ENCODE peak calls at places on chromosomes 1 and 21, in six cellular contexts. I is breast epithelium, J is IMR-90, N is tibial nerve, L is prostate gland, B is adrenal gland. C is an unnamed sample.

GRCh38 chr1:187415065-187415464 is 586.3 kb downstream of the PLA2G4A start:
- DNase-seq in I (no peak), J (peak; percentile 46), N (no peak), L (no peak), B (no peak), C (no peak)

GRCh38 chr21:41488080-41488479 is 19.9 kb downstream of the TMPRSS2 start:
- DNase-seq in I (no peak), J (no peak), N (no peak), L (no peak), B (no peak), C (no peak)

GRCh38 chr1:183592733-183593132 is 2.5 kb upstream of the NCF2 start:
- DNase-seq in I (no peak), J (no peak), N (no peak), L (no peak), B (no peak), C (no peak)

GRCh38 chr1:151773698-151774097 is 10.4 kb upstream of the MRPL9 start:
- DNase-seq in I (no peak), J (peak; percentile 72), N (no peak), L (no peak), B (no peak), C (no peak)

GRCh38 chr21:30990514-30991304 is 47.6 kb downstream of the KRTAP19-8 start:
- DNase-seq in I (no peak), J (no peak), N (no peak), L (no peak), B (no peak), C (no peak)

GRCh38 chr21:37670883-37671282 is 245.4 kb downstream of the KCNJ6 start:
- DNase-seq in I (no peak), J (peak; percentile 8), N (no peak), L (no peak), B (no peak), C (no peak)

GRCh38 chr1:4060850-4061249 is 160.8 kb upstream of the C1orf174 start:
- DNase-seq in I (no peak), J (no peak), N (no peak), L (no peak), B (no peak), C (no peak)

GRCh38 chr1:245571872-245572294 is 417.1 kb downstream of the KIF26B start:
- DNase-seq in I (no peak), J (no peak), N (no peak), L (no peak), B (no peak), C (no peak)

GRCh38 chr1:111733183-111733995 is 5.8 kb downstream of the INKA2 start:
- DNase-seq in I (no peak), J (peak; percentile 91), N (peak; percentile 26), L (no peak), B (no peak), C (peak; percentile 51)

GRCh38 chr1:205255941-205256780 is 28.4 kb downstream of the TMCC2 start:
- DNase-seq in I (peak; percentile 88), J (peak; percentile 80), N (peak; percentile 98), L (peak; percentile 89), B (peak; percentile 91), C (peak; percentile 91)

GRCh38 chr1:44786841-44787426 is 1.0 kb downstream of the BEST4 start:
- DNase-seq in I (no peak), J (no peak), N (no peak), L (no peak), B (no peak), C (no peak)

GRCh38 chr1:43418858-43419257 is 29.2 kb downstream of the SZT2 start:
- DNase-seq in I (no peak), J (no peak), N (no peak), L (no peak), B (no peak), C (no peak)

GRCh38 chr1:163668472-163668871 is 346.7 kb downstream of the NUF2 start:
- DNase-seq in I (no peak), J (no peak), N (no peak), L (no peak), B (no peak), C (no peak)

GRCh38 chr1:41773144-41773571 is 145.6 kb downstream of the HIVEP3 start:
- DNase-seq in I (peak; percentile 94), J (peak; percentile 80), N (peak; percentile 62), L (peak; percentile 90), B (no peak), C (no peak)

GRCh38 chr21:35350965-35351364 is 301.9 kb upstream of the RUNX1 start:
- DNase-seq in I (no peak), J (peak; percentile 41), N (no peak), L (no peak), B (no peak), C (no peak)

GRCh38 chr1:240608707-240609106 is 3.2 kb downstream of the GREM2 start:
- DNase-seq in I (no peak), J (no peak), N (no peak), L (no peak), B (no peak), C (peak; percentile 24)

GRCh38 chr1:108916788-108917187 is 40.0 kb downstream of the GPSM2 start:
- DNase-seq in I (no peak), J (no peak), N (no peak), L (no peak), B (no peak), C (no peak)

DNA sequence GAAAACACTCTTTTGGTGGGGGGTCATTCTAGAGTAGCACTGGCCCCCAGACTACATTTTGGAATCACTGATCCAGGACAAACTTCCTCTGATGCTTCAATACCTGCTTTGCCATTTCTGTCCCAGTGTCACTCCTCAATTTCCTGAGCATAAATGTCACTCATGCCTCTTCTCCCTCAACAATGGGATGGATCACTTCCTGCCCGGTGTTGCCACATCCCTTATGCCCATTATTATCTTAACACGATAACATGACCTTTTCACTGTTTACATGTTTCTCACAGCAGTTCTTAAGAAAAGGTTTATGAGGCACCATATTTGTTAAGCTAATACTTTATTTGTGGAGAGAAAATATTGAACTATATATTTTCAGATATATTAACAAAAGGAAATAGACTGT is 3.9 kb upstream of the ITLN1 start:
- DNase-seq in I (no peak), J (no peak), N (no peak), L (no peak), B (no peak), C (no peak)
- TF ChIP-seq POLR2A in I (no peak), J (no peak), N (no peak), L (no peak), B (no peak), C (no peak)

GRCh38 chr1:31772669-31773248 is 8.6 kb upstream of the ADGRB2 start:
- DNase-seq in I (no peak), J (no peak), N (no peak), L (no peak), B (no peak), C (no peak)

GRCh38 chr1:31769720-31770390 is 5.7 kb upstream of the ADGRB2 start:
- DNase-seq in I (peak; percentile 60), J (no peak), N (no peak), L (peak; percentile 65), B (no peak), C (no peak)

GRCh38 chr1:31773861-31774260 is 9.7 kb upstream of the ADGRB2 start:
- DNase-seq in I (no peak), J (no peak), N (no peak), L (no peak), B (no peak), C (no peak)

GRCh38 chr1:31768939-31769704 is 5.0 kb upstream of the ADGRB2 start:
- DNase-seq in I (no peak), J (no peak), N (no peak), L (no peak), B (no peak), C (no peak)

GRCh38 chr1:31771891-31772668 is 7.9 kb upstream of the ADGRB2 start:
- DNase-seq in I (no peak), J (peak; percentile 27), N (no peak), L (no peak), B (no peak), C (no peak)
- TF ChIP-seq POLR2A in I (no peak), J (no peak), N (no peak), L (no peak), B (no peak), C (no peak)

DNA sequence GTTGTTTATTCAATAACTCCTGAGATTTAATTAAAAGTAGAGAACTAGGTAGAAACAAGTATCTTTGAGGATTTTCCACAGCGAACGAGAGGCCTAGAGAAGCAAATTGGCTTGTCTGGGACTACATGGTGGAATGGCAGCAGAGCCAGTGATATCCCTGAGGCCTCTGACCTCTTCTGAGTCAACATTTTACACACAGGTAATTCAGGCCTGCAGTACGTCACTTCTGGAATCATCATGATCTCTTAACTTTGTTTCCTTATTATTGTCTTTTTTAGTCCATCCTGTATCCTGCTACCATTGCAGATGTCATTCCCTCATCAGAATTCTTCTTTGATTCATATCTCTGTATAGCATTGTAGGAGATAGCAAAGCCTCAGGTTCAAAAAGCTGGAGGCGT is 9.9 kb downstream of the SPRTN start:
- DNase-seq in I (no peak), J (no peak), N (no peak), L (no peak), B (no peak), C (no peak)
- TF ChIP-seq POLR2A in I (no peak), J (no peak), N (no peak), L (no peak), B (no peak), C (no peak)

DNA sequence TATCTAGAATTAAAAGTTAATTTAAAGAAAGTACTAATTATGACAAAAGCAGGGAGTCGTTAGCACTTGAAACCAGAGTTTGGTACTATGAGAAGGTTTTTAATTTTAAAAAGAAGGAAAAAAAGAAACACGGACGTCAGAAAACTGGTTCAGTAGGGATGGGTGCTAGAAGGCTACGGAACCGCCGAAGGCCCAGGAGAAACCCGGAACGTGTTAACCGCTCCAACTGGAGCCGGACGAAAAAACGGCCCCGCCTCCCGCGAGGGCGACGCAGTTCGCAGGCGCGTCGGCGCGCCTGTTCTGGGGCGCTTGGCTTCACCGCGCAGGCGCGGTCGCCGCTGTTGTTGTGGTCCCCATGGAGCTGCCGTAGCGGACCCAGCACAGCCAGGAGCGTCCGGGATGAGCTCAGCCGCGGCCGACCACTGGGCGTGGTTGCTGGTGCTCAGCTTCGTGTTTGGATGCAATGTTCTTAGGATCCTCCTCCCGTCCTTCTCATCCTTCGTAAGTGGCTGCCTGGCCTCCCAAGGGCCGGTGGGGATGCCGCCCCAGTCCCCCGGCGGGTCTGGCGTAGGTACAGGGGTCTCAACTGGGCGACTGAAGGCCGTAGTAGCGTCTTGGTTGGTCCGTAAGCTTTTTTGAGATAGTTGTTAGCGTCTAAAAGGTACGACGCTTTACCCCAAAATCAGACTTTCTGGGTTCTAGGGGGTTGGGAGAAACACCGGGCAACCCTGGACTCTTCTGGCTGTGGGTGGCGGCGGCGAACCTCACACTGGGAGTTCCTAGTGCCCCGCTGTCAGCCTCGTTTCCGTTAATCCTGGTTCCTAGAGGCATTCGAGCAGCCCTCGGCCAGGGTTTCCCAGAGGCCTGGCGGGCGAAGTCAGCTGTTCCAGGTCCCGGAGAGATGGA is 31.4 kb upstream of the HMGN1 start:
- DNase-seq in I (peak; percentile 92), J (peak; percentile 96), N (peak; percentile 86), L (peak; percentile 88), B (peak; percentile 94), C (peak; percentile 96)
- TF ChIP-seq POLR2A in I (peak; percentile 69), J (peak; percentile 92), N (peak; percentile 86), L (peak; percentile 66), B (peak; percentile 73), C (peak; percentile 93)